ENCODE peak calls at places on chromosomes 4 and X, in four cellular contexts. Q, H, Z and K are unnamed samples.

GRCh38 chr4:94472056-94472826 is 20.5 kb downstream of the PDLIM5 start:
- DNase-seq in Q (peak), H (no peak), Z (no peak), K (peak)

GRCh38 chrX:108270739-108271396 is 167.4 kb downstream of the COL4A6 start:
- DNase-seq in Q (peak), H (no peak), Z (peak), K (no peak)

GRCh38 chr4:186948361-186949291 is 225.0 kb upstream of the FAT1 start:
- DNase-seq in Q (peak), H (no peak), Z (no peak), K (peak)

GRCh38 chrX:81291996-81292395 is 90.1 kb downstream of the SH3BGRL start:
- DNase-seq in Q (no peak), H (no peak), Z (no peak), K (no peak)

GRCh38 chrX:137432609-137433008 is 133.3 kb upstream of the ZIC3 start:
- DNase-seq in Q (no peak), H (no peak), Z (peak), K (no peak)

GRCh38 chr4:27861381-27861787 is 1000.7 kb downstream of the STIM2 start:
- DNase-seq in Q (peak), H (no peak), Z (peak), K (peak)

GRCh38 chr4:17771284-17771908 is 10.0 kb downstream of the FAM184B start:
- DNase-seq in Q (no peak), H (no peak), Z (peak), K (no peak)

GRCh38 chr4:4327652-4328121 is 37.6 kb downstream of the ZBTB49 start:
- DNase-seq in Q (no peak), H (no peak), Z (no peak), K (no peak)

GRCh38 chr4:128908735-128909134 is 99.2 kb downstream of the JADE1 start:
- DNase-seq in Q (no peak), H (no peak), Z (no peak), K (no peak)

GRCh38 chr4:52014903-52015302 is 5.3 kb downstream of the LRRC66 start:
- DNase-seq in Q (no peak), H (no peak), Z (no peak), K (no peak)

GRCh38 chrX:123803331-123803983 is 56.4 kb upstream of the XIAP start:
- DNase-seq in Q (peak), H (peak), Z (no peak), K (peak)

GRCh38 chrX:39773150-39773549 is 324.6 kb downstream of the BCOR start:
- DNase-seq in Q (no peak), H (no peak), Z (no peak), K (no peak)

GRCh38 chrX:10175317-10175871 is 18.6 kb downstream of the CLCN4 start:
- DNase-seq in Q (peak), H (no peak), Z (no peak), K (peak)

GRCh38 chr4:4852591-4853362 is 6.7 kb upstream of the MSX1 start:
- DNase-seq in Q (peak), H (no peak), Z (no peak), K (peak)

GRCh38 chrX:44731160-44731559 is 112.7 kb upstream of the DUSP21 start:
- DNase-seq in Q (peak), H (no peak), Z (no peak), K (no peak)

GRCh38 chr4:158965208-158965607 is 137.7 kb upstream of the RAPGEF2 start:
- DNase-seq in Q (no peak), H (no peak), Z (no peak), K (no peak)

GRCh38 chr4:110503588-110504435 is 27.9 kb downstream of the ENPEP start:
- DNase-seq in Q (no peak), H (no peak), Z (no peak), K (no peak)

GRCh38 chr4:26803462-26803861 is 57.2 kb upstream of the STIM2 start:
- DNase-seq in Q (no peak), H (no peak), Z (peak), K (peak)

GRCh38 chrX:115337735-115338134 is 48.2 kb downstream of the LUZP4 start:
- DNase-seq in Q (peak), H (no peak), Z (no peak), K (peak)

GRCh38 chr4:10347815-10348214 is 109.4 kb downstream of the ZNF518B start:
- DNase-seq in Q (no peak), H (no peak), Z (no peak), K (no peak)

GRCh38 chrX:41025926-41026325 is 59.3 kb upstream of the USP9X start:
- DNase-seq in Q (peak), H (no peak), Z (no peak), K (no peak)

GRCh38 chr4:136731025-136731424 is 801.3 kb downstream of the PCDH18 start:
- DNase-seq in Q (no peak), H (no peak), Z (no peak), K (no peak)

GRCh38 chrX:5876984-5877655 is 351.5 kb downstream of the NLGN4X start:
- DNase-seq in Q (no peak), H (no peak), Z (no peak), K (no peak)

GRCh38 chrX:117568238-117568637 is 548.4 kb downstream of the KLHL13 start:
- DNase-seq in Q (no peak), H (no peak), Z (no peak), K (no peak)

GRCh38 chr4:7826909-7827306 is 112.8 kb downstream of the AFAP1 start:
- DNase-seq in Q (no peak), H (no peak), Z (no peak), K (no peak)

GRCh38 chrX:125094901-125095300 is 224.8 kb upstream of the TEX13C start:
- DNase-seq in Q (no peak), H (no peak), Z (no peak), K (no peak)

GRCh38 chrX:137926090-137926489 is 360.2 kb downstream of the ZIC3 start:
- DNase-seq in Q (no peak), H (no peak), Z (peak), K (no peak)

GRCh38 chrX:39133971-39134370 is 332.7 kb downstream of the MID1IP1 start:
- DNase-seq in Q (no peak), H (no peak), Z (no peak), K (no peak)

GRCh38 chrX:10482262-10482661 is 138.1 kb downstream of the MID1 start:
- DNase-seq in Q (no peak), H (no peak), Z (no peak), K (no peak)

GRCh38 chr4:122309988-122310626 is 68.7 kb upstream of the ADAD1 start:
- DNase-seq in Q (peak), H (no peak), Z (no peak), K (peak)

GRCh38 chr4:111040904-111041303 is 418.0 kb upstream of the PITX2 start:
- DNase-seq in Q (no peak), H (no peak), Z (no peak), K (no peak)

GRCh38 chrX:106612403-106612789 is 618 bp downstream of the RADX start:
- DNase-seq in Q (peak), H (no peak), Z (no peak), K (no peak)

GRCh38 chr4:38424171-38424871 is 239.7 kb upstream of the KLF3 start:
- DNase-seq in Q (no peak), H (no peak), Z (no peak), K (no peak)

GRCh38 chr4:169195032-169195431 is 75.7 kb downstream of the SH3RF1 start:
- DNase-seq in Q (no peak), H (no peak), Z (no peak), K (no peak)

GRCh38 chr4:107950746-107951540 is 19.6 kb downstream of the CYP2U1 start:
- DNase-seq in Q (no peak), H (no peak), Z (no peak), K (peak)

GRCh38 chrX:31124536-31124935 is 52.7 kb upstream of the FTHL17 start:
- DNase-seq in Q (no peak), H (no peak), Z (peak), K (no peak)

GRCh38 chrX:13307041-13307440 is 12.8 kb downstream of the ATXN3L start:
- DNase-seq in Q (no peak), H (no peak), Z (no peak), K (no peak)

GRCh38 chrX:7242613-7243012 is 94.7 kb upstream of the PUDP start:
- DNase-seq in Q (no peak), H (no peak), Z (no peak), K (no peak)

GRCh38 chrX:106170318-106170717 is 2.2 kb downstream of the PWWP3B start:
- DNase-seq in Q (no peak), H (no peak), Z (no peak), K (no peak)